ENCODE peak calls at places on chromosomes 12 and 14, in nine cellular contexts. I is CD4-positive, alpha-beta memory T cell; U is uterus; Z is GM23248; W is tibial artery; A is A549; E is Peyer's patch; Q is HCT116; H is testis. O is an unnamed sample. For H3K9me3, the result is how much of the 10 kb centered on the place peaks cover.

GRCh38 chr12:108599948-108600701 is 2.2 kb upstream of the TMEM119 start:
- DNase-seq in W (no peak), Z (no peak), E (no peak), I (no peak), H (no peak), Q (no peak), A (no peak), U (no peak), O (no peak)

GRCh38 chr12:54030889-54031860 is 1.7 kb upstream of the HOXC5 start:
- DNase-seq in Q (no peak), E (no peak), A (no peak), H (peak), Z (peak), W (peak), U (no peak), I (no peak), O (no peak)

GRCh38 chr12:54277823-54278276 is 2.1 kb downstream of the CBX5 start:
- DNase-seq in Q (no peak), I (no peak), W (no peak), U (no peak), H (no peak), Z (peak), E (no peak), A (no peak), O (no peak)

GRCh38 chr14:34018125-34018524 is 67.3 kb upstream of the EGLN3 start:
- DNase-seq in I (peak), W (no peak), Q (no peak), A (no peak), Z (no peak), U (no peak), H (no peak), E (no peak), O (no peak)

GRCh38 chr12:124486346-124486963 is 81.0 kb downstream of the NCOR2 start:
- DNase-seq in H (peak), Z (no peak), W (no peak), Q (no peak), I (no peak), E (no peak), U (no peak), A (no peak), O (no peak)

GRCh38 chr14:50001999-50002925 is 109.4 kb downstream of the ARF6 start:
- DNase-seq in Q (no peak), Z (no peak), I (peak), W (no peak), U (no peak), E (peak), H (no peak), A (no peak), O (peak)

GRCh38 chr12:71438670-71439361 is 782 bp upstream of the LGR5 start:
- DNase-seq in U (no peak), I (no peak), Q (no peak), A (peak), W (no peak), E (no peak), Z (peak), H (no peak), O (no peak)

GRCh38 chr12:32993404-32993803 is 96.8 kb upstream of the PKP2 start:
- DNase-seq in U (no peak), E (no peak), I (no peak), Z (no peak), W (no peak), H (no peak), A (no peak), Q (no peak), O (no peak)

GRCh38 chr12:101074940-101075680 is 134.9 kb downstream of the SLC5A8 start:
- DNase-seq in I (no peak), Z (peak), A (no peak), H (no peak), U (no peak), E (no peak), Q (no peak), W (no peak), O (no peak)

GRCh38 chr12:38889297-38889815 is 16.0 kb downstream of the CPNE8 start:
- DNase-seq in E (no peak), I (no peak), Z (no peak), W (no peak), H (no peak), U (no peak), A (no peak), Q (no peak), O (no peak)

GRCh38 chr12:109914461-109914860 is 14.4 kb downstream of the TCHP start:
- DNase-seq in E (no peak), H (no peak), W (no peak), I (no peak), A (no peak), U (no peak), Q (no peak), Z (no peak), O (no peak)

GRCh38 chr12:112419269-112420133 is 754 bp downstream of the PTPN11 start:
- DNase-seq in U (peak), Q (no peak), A (peak), Z (peak), E (peak), W (peak), I (no peak), H (peak), O (no peak)

GRCh38 chr12:107129315-107129930 is 36.1 kb upstream of the CRY1 start:
- DNase-seq in E (no peak), Z (no peak), Q (no peak), H (no peak), A (no peak), U (no peak), I (no peak), W (no peak), O (no peak)

GRCh38 chr12:109115758-109116610 is at the start of gene ACACB:
- DNase-seq in H (peak), Q (no peak), U (peak), E (no peak), I (no peak), A (no peak), W (peak), Z (no peak), O (no peak)

GRCh38 chr12:9796346-9796745 is 30.9 kb upstream of the KLRF1 start:
- DNase-seq in I (peak), Q (no peak), U (no peak), H (no peak), E (no peak), Z (no peak), A (no peak), W (no peak), O (no peak)

GRCh38 chr12:112303004-112303403 is 79.2 kb downstream of the HECTD4 start:
- DNase-seq in A (peak), U (no peak), H (no peak), I (peak), Z (peak), W (no peak), Q (no peak), E (no peak), O (no peak)

GRCh38 chr14:62234849-62235248 is 472.6 kb downstream of the SNAPC1 start:
- DNase-seq in U (no peak), E (no peak), I (no peak), A (no peak), W (no peak), Q (no peak), Z (no peak), H (no peak), O (no peak)

GRCh38 chr12:32312049-32312670 is 87.2 kb upstream of the FGD4 start:
- DNase-seq in Q (peak), H (no peak), U (no peak), Z (peak), I (peak), A (peak), W (no peak), E (no peak), O (no peak)

GRCh38 chr14:57732886-57733285 is 133.0 kb downstream of the SLC35F4 start:
- DNase-seq in Q (no peak), Z (peak), E (no peak), H (no peak), W (no peak), I (no peak), A (no peak), U (no peak), O (no peak)

GRCh38 chr14:21395450-21395849 is 11.6 kb upstream of the SUPT16H start:
- DNase-seq in E (no peak), W (no peak), Z (peak), I (no peak), A (no peak), H (no peak), Q (no peak), U (no peak), O (no peak)

GRCh38 chr14:68787235-68787727 is 5.6 kb downstream of the ZFP36L1 start:
- DNase-seq in E (peak), U (peak), H (peak), Z (peak), Q (no peak), I (peak), W (no peak), A (peak), O (no peak)

GRCh38 chr12:119681953-119682352 is 14.0 kb downstream of the PRKAB1 start:
- DNase-seq in U (no peak), Z (no peak), I (no peak), Q (no peak), E (no peak), A (no peak), W (no peak), H (no peak), O (no peak)

GRCh38 chr12:91975891-91976290 is 169.8 kb downstream of the BTG1 start:
- DNase-seq in W (no peak), U (no peak), H (no peak), A (no peak), Z (no peak), E (no peak), Q (no peak), I (no peak), O (no peak)

GRCh38 chr12:48956279-48957140 is 777 bp downstream of the ARF3 start:
- DNase-seq in Z (peak), E (peak), Q (peak), U (peak), I (peak), W (peak), H (peak), A (peak), O (no peak)

GRCh38 chr14:93906341-93907329 is 20.5 kb upstream of the FAM181A start:
- DNase-seq in U (peak), A (peak), Z (peak), Q (peak), I (peak), W (peak), E (peak), H (peak), O (peak)

GRCh38 chr14:73787760-73788508 is 63.7 kb upstream of the PTGR2 start:
- DNase-seq in U (no peak), E (no peak), A (no peak), Z (peak), W (no peak), Q (no peak), I (peak), H (no peak), O (no peak)

GRCh38 chr14:81837304-81837703 is 303.7 kb upstream of the SEL1L start:
- DNase-seq in H (no peak), W (no peak), Z (no peak), E (no peak), A (no peak), U (no peak), I (no peak), Q (no peak), O (no peak)

GRCh38 chr12:103470664-103471063 is 25.1 kb downstream of the C12orf42 start:
- DNase-seq in U (no peak), Z (peak), I (no peak), A (peak), H (no peak), E (no peak), W (no peak), Q (no peak), O (no peak)

GRCh38 chr12:46389130-46389616 is 16.6 kb upstream of the SLC38A2 start:
- DNase-seq in H (peak), I (no peak), Q (no peak), Z (peak), A (no peak), E (no peak), W (peak), U (no peak), O (no peak)

GRCh38 chr14:75268638-75269550 is 9.7 kb upstream of the FOS start:
- DNase-seq in I (no peak), U (no peak), A (no peak), Z (no peak), W (peak), Q (no peak), E (no peak), H (no peak), O (no peak)

GRCh38 chr12:51538149-51538548 is 52.9 kb upstream of the SCN8A start:
- DNase-seq in E (no peak), W (no peak), H (no peak), Z (no peak), I (no peak), A (no peak), Q (no peak), U (no peak), O (no peak)

GRCh38 chr14:21990116-21990515 is 316.5 kb upstream of the OR4E1 start:
- DNase-seq in I (peak), W (no peak), A (peak), Z (peak), Q (no peak), U (no peak), H (no peak), E (no peak), O (no peak)

GRCh38 chr14:54127526-54127925 is 170.9 kb upstream of the BMP4 start:
- DNase-seq in I (no peak), U (no peak), E (no peak), A (no peak), W (no peak), H (no peak), Q (no peak), Z (no peak), O (no peak)

GRCh38 chr14:65101631-65102440 is 481 bp downstream of the MAX start:
- DNase-seq in I (peak), A (no peak), E (peak), U (peak), Q (no peak), W (peak), Z (peak), H (peak), O (peak)

GRCh38 chr12:69397978-69398377 is 38.4 kb downstream of the YEATS4 start:
- DNase-seq in W (no peak), I (no peak), A (no peak), U (no peak), Q (no peak), E (no peak), H (no peak), Z (peak), O (no peak)

GRCh38 chr12:126874427-126875026 is 1392.4 kb upstream of the TMEM132C start:
- DNase-seq in Q (peak), W (no peak), E (peak), I (peak), A (peak), H (peak), U (peak), Z (peak), O (peak)

GRCh38 chr12:63420206-63420644 is 248.1 kb downstream of the DPY19L2 start:
- DNase-seq in U (no peak), Z (peak), E (peak), W (no peak), A (peak), Q (peak), H (peak), I (peak), O (no peak)

GRCh38 chr12:80053048-80053790 is 46.1 kb upstream of the OTOGL start:
- DNase-seq in A (no peak), W (peak), H (peak), E (no peak), U (peak), Z (peak), Q (no peak), I (no peak), O (no peak)

GRCh38 chr14:106060576-106060975 is 534.2 kb downstream of the TMEM121 start:
- DNase-seq in U (no peak), Q (no peak), I (no peak), A (no peak), W (no peak), E (no peak), Z (no peak), H (no peak), O (no peak)

GRCh38 chr14:106051790-106052189 is 525.4 kb downstream of the TMEM121 start:
- DNase-seq in Q (no peak), Z (no peak), H (no peak), I (no peak), E (no peak), A (no peak), U (no peak), W (no peak), O (no peak)

GRCh38 chr14:106058342-106058741 is 532.0 kb downstream of the TMEM121 start:
- DNase-seq in H (no peak), I (no peak), W (no peak), Q (no peak), E (no peak), Z (no peak), U (no peak), A (no peak), O (no peak)

GRCh38 chr14:106055257-106055656 is 528.9 kb downstream of the TMEM121 start:
- DNase-seq in W (no peak), A (no peak), Q (no peak), U (no peak), I (no peak), Z (no peak), E (no peak), H (no peak), O (no peak)
- H3K9me3 ChIP-seq in W (under half), A (under half), Q (under half), U (under half), I (under half), Z (under half), E (under half), H (under half), O (under half)

DNA sequence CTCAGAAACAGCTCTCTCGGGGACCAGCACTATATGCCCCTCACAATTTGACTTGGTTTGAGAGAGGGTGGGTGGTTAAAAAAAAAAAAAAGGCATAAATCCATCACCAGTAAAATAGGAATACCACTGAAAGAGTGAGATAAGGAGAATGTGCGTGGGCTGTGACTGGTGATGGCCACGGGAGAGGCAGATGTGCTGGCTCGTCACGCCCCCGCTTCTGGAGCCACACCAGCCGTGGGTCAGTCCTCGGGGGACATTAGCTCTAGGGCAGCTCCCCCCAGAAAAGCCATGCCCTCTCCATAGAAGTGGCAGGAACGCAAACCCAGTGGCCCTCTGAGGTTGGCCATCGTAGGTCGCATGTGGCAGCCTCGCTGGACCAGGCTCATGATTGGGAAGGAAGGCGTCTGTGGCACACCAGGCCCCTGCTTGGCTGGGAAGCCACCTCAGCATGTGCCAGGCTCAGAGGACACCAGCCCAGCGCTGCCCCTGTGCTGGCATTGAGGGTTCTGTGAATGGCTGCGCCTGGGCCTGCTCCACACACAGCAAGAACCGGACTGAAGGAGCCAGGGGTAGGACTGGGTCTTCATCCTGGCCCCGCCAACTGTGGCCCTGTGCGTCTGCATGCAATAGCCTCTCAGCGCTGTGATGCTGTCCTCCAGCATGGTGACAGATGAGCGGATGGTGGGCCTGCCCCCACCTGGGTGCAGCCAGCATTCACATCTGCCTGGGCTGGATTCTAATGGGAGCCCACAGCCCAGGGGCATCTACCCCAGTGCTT is 110.5 kb downstream of the PIWIL1 start:
- DNase-seq in I (no peak), Z (no peak), E (no peak), Q (no peak), A (no peak), W (no peak), U (no peak), H (no peak), O (no peak)
- H3K9me3 ChIP-seq in I (under half), Z (under half), E (under half), Q (under half), A (under half), W (under half), U (under half), H (under half), O (under half)

DNA sequence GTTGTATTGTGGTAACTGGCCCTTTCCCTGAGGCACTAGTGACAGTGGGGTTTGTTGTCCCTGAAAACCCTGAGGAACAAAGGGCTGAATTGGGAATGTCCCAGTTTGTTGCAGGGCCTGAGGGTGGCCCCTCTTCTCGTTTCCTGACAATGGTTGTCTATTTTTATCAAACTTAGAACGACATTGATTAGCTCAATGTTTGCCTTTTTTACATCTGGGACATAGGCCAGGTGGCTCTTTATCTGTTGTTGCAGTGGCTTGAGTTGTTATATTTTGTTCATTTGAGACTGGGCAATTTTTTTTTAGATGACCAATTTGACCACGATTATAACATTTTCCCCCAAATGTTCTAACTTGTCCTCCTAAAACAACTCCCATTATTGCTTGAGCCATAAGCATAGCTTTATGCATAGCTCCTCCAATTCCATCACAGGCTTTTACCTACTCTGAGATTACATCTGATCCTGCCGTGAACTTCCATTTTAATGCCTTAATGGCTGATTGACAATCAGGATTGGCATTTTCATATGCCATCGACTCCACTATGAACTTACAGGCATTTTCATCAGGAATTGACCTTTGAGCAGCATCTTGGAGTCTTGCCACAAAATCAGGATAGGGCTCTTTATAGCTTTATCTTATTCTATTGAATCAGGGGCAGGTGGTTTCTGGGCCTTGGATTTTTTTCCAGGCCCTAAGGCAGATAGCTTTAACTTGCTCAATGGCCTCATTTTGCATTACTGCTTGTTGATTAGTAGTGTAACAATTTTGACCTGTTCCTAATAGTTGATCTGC is 604.3 kb downstream of the ALG10 start:
- DNase-seq in H (no peak), W (no peak), Q (no peak), A (no peak), Z (no peak), U (no peak), I (no peak), E (no peak), O (no peak)
- H3K9me3 ChIP-seq in H (under half), W (under half), Q (under half), A (under half), Z (under half), U (under half), I (under half), E (under half), O (under half)

DNA sequence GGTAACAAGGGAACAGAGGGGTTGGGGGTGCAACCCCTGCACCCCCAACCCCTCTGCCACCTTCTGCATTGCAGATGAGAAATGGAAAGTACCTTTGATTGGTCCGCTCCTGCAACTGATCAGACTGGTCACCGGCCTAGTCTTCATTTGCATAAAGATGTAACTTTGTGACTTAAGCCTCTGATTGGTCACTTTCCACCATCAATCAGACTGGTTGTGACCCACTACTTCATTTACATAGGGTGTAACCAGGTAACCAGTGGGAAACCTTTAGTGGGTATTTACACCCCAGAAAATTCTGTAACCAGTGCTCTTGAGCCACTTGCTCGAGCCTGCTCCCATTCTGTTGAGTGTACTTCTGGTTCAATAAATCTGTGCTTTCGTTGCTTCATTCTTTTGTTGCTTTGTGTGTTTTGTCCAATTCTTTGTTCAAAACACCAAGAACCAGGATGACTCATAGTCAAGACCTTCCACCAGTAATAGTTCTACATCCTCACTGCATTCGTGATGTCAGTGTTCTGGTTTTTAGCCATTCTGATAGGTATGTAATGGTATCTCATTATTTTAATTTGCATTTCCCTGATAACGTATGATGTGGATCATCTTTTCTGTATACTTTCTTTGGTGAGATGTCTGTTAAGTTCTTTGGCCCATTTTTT is 30.8 kb downstream of the LEMD3 start:
- DNase-seq in U (no peak), E (no peak), W (no peak), Z (peak), I (no peak), Q (no peak), A (no peak), H (no peak), O (no peak)
- H3K9me3 ChIP-seq in U (under half), E (under half), W (under half), Z (under half), I (under half), Q (under half), A (under half), H (under half), O (under half)